ENCODE peak calls at places on chromosome 3, in five cellular contexts. E, I, Y, G and K are unnamed samples.
A peak's percentile ranks its signal among the peaks of the same experiment; 100 is the strongest.

GRCh38 chr3:168884353-168884903 is 779.1 kb downstream of the MECOM start:
- DNase-seq in E (no peak), I (peak; percentile 90), Y (peak; percentile 93), G (peak; percentile 91), K (peak; percentile 53)

GRCh38 chr3:82568776-82569338 is 807.4 kb upstream of the GBE1 start:
- DNase-seq in E (no peak), I (no peak), Y (no peak), G (no peak), K (no peak)

GRCh38 chr3:195098741-195099525 is 172.0 kb downstream of the XXYLT1 start:
- DNase-seq in E (no peak), I (no peak), Y (no peak), G (no peak), K (no peak)

GRCh38 chr3:155231792-155232191 is 61.7 kb downstream of the STRIT1 start:
- DNase-seq in E (no peak), I (no peak), Y (no peak), G (no peak), K (no peak)

GRCh38 chr3:72614394-72615074 is 233.7 kb downstream of the SHQ1 start:
- DNase-seq in E (no peak), I (no peak), Y (no peak), G (no peak), K (no peak)

GRCh38 chr3:105537371-105538075 is 170.8 kb downstream of the ALCAM start:
- DNase-seq in E (no peak), I (peak; percentile 39), Y (no peak), G (no peak), K (no peak)

GRCh38 chr3:72536206-72536887 is 311.9 kb downstream of the SHQ1 start:
- DNase-seq in E (peak; percentile 24), I (no peak), Y (no peak), G (no peak), K (no peak)

GRCh38 chr3:87164245-87164644 is 62.9 kb upstream of the CHMP2B start:
- DNase-seq in E (no peak), I (no peak), Y (no peak), G (no peak), K (no peak)

GRCh38 chr3:140441006-140441405 is 236.9 kb upstream of the TRIM42 start:
- DNase-seq in E (no peak), I (peak; percentile 6), Y (peak; percentile 78), G (peak; percentile 77), K (peak; percentile 38)

GRCh38 chr3:170712336-170712735 is 126.5 kb upstream of the SLC7A14 start:
- DNase-seq in E (no peak), I (no peak), Y (no peak), G (no peak), K (no peak)

GRCh38 chr3:157436583-157437300 is at the start of gene PTX3:
- DNase-seq in E (peak; percentile 51), I (peak; percentile 99), Y (peak; percentile 91), G (peak; percentile 71), K (no peak)

GRCh38 chr3:23685484-23686258 is 120.1 kb upstream of the UBE2E1 start:
- DNase-seq in E (no peak), I (peak; percentile 99), Y (peak; percentile 98), G (peak; percentile 100), K (peak; percentile 90)

GRCh38 chr3:4834403-4834866 is 144.8 kb upstream of the BHLHE40 start:
- DNase-seq in E (no peak), I (no peak), Y (peak; percentile 73), G (no peak), K (no peak)

GRCh38 chr3:48409291-48410201 is 20.3 kb downstream of the PLXNB1 start:
- DNase-seq in E (no peak), I (no peak), Y (no peak), G (no peak), K (no peak)

GRCh38 chr3:170159933-170160332 is 21.6 kb downstream of the PHC3 start:
- DNase-seq in E (no peak), I (no peak), Y (no peak), G (no peak), K (no peak)

GRCh38 chr3:161314836-161315391 is 56.4 kb downstream of the SPTSSB start:
- DNase-seq in E (no peak), I (no peak), Y (peak; percentile 20), G (peak; percentile 12), K (no peak)

GRCh38 chr3:17420668-17421067 is 321.8 kb downstream of the TBC1D5 start:
- DNase-seq in E (no peak), I (peak; percentile 11), Y (no peak), G (no peak), K (no peak)

GRCh38 chr3:17850448-17850847 is 108.0 kb upstream of the TBC1D5 start:
- DNase-seq in E (no peak), I (no peak), Y (peak; percentile 18), G (no peak), K (no peak)

GRCh38 chr3:53733433-53733832 is 112.8 kb downstream of the CHDH start:
- DNase-seq in E (no peak), I (no peak), Y (peak; percentile 16), G (no peak), K (no peak)

GRCh38 chr3:143955113-143955512 is 16.5 kb upstream of the DIPK2A start:
- DNase-seq in E (no peak), I (no peak), Y (no peak), G (no peak), K (no peak)

GRCh38 chr3:123759311-123759710 is 124.8 kb downstream of the MYLK start:
- DNase-seq in E (no peak), I (no peak), Y (peak; percentile 50), G (no peak), K (no peak)

GRCh38 chr3:138824114-138824506 is 10.6 kb downstream of the PIK3CB start:
- DNase-seq in E (peak; percentile 82), I (no peak), Y (no peak), G (no peak), K (no peak)
- H3K9ac ChIP-seq in E (no peak overlapping the region), I (no peak overlapping the region), Y (no peak overlapping the region), G (no peak overlapping the region), K (no peak overlapping the region)

GRCh38 chr3:30611613-30612421 is 5.4 kb downstream of the TGFBR2 start:
- DNase-seq in E (no peak), I (no peak), Y (peak; percentile 72), G (peak; percentile 74), K (peak; percentile 66)
- TF ChIP-seq EZH2 in E (no peak), I (no peak), Y (no peak), G (no peak), K (no peak)

GRCh38 chr3:187931770-187932278 is 186.6 kb upstream of the BCL6 start:
- DNase-seq in E (no peak), I (no peak), Y (no peak), G (no peak), K (no peak)

GRCh38 chr3:187931111-187931510 is 185.8 kb upstream of the BCL6 start:
- DNase-seq in E (no peak), I (no peak), Y (peak; percentile 91), G (no peak), K (no peak)

GRCh38 chr3:187930021-187930420 is 184.8 kb upstream of the BCL6 start:
- DNase-seq in E (no peak), I (no peak), Y (no peak), G (peak; percentile 76), K (no peak)

GRCh38 chr3:187935623-187936156 is 190.4 kb upstream of the BCL6 start:
- DNase-seq in E (no peak), I (no peak), Y (no peak), G (no peak), K (no peak)

DNA sequence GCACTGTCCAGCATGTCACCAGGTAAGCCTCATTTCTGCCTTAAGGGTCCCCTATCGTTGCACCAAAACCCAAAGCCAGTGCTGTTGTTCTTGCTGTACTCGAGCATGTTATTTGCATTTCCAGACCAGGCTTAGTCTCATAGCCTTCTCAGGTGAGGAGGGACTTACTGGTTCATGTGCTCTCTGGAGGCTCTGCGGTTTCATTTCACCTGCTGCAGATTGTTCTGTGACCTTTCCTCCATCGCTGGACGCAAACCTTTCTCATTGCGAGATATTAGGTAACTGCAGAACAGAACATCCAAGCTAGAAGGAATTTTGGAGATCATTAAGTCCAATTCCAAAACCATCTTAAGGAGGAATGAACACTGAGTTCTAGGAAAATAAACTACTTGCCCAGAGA is 187.3 kb upstream of the BCL6 start:
- DNase-seq in E (no peak), I (no peak), Y (no peak), G (no peak), K (no peak)
- H3K4me2 ChIP-seq in E (no peak overlapping the region), I (no peak overlapping the region), Y (no peak overlapping the region), G (no peak overlapping the region), K (no peak overlapping the region)

GRCh38 chr3:152299243-152299976 is 30.7 kb downstream of the MBNL1 start:
- DNase-seq in E (no peak), I (no peak), Y (no peak), G (no peak), K (no peak)

GRCh38 chr3:152301745-152302181 is 33.0 kb downstream of the MBNL1 start:
- DNase-seq in E (no peak), I (no peak), Y (no peak), G (no peak), K (no peak)

GRCh38 chr3:152302521-152303021 is 33.8 kb downstream of the MBNL1 start:
- DNase-seq in E (no peak), I (peak; percentile 93), Y (peak; percentile 91), G (peak; percentile 32), K (no peak)

GRCh38 chr3:152298393-152299242 is 29.9 kb downstream of the MBNL1 start:
- DNase-seq in E (peak; percentile 13), I (peak; percentile 100), Y (peak; percentile 95), G (peak; percentile 89), K (peak; percentile 41)

DNA sequence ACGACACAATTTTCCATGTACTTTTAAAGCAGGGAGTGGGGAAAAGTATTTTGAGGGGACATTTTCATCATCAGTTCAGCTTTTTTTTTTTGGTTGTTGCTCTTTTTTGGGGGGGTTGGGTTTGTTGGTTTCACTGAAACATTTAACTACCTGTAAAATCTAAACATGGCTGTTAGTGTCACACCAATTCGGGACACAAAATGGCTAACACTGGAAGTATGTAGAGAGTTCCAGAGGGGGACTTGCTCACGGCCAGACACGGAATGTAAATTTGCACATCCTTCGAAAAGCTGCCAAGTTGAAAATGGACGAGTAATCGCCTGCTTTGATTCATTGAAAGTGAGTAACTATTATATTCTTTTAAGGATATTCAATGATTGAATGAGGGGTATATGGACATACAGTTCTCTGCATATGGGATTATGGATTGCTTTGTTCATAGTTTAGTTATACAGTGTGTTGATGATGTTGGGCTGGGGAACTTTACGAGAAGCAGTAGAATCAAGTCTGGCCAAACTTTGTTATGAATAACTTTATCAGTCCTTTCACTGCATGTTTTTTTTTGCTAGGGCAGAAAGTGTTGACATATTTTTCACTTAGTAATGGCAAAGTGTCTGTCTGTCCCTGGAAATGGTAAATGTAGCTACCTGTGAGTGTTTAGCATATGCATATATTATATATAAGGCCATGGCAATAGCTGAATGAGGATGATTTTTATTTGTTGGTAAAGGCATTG is 31.5 kb downstream of the MBNL1 start:
- DNase-seq in E (no peak), I (no peak), Y (no peak), G (no peak), K (no peak)
- H3K9ac ChIP-seq in E (no peak overlapping the region), I (no peak overlapping the region), Y (peak overlapping the region; percentile 74), G (peak overlapping the region; percentile 81), K (no peak overlapping the region)

GRCh38 chr3:133038731-133039398 is 674 bp downstream of the TMEM108 start:
- DNase-seq in E (peak; percentile 88), I (no peak), Y (no peak), G (no peak), K (no peak)
- TF ChIP-seq EZH2 in E (peak; percentile 35), I (peak; percentile 21), Y (peak; percentile 54), G (peak; percentile 84), K (peak; percentile 73)